ENCODE peak calls at places on chromosomes 7 and 10, in five cellular contexts. X, M, B, F and J are unnamed samples.

GRCh38 chr7:742791-743190 is 15.7 kb upstream of the PRKAR1B start:
- DNase-seq in X (peak), M (no peak), B (no peak), F (no peak), J (no peak)

GRCh38 chr10:24944512-24945255 is 7.7 kb downstream of the PRTFDC1 start:
- DNase-seq in X (peak), M (peak), B (no peak), F (peak), J (peak)

GRCh38 chr10:34922138-34922537 is 107.0 kb upstream of the PARD3 start:
- DNase-seq in X (peak), M (no peak), B (no peak), F (no peak), J (no peak)

GRCh38 chr7:78212476-78213060 is 414.0 kb downstream of the PHTF2 start:
- DNase-seq in X (no peak), M (no peak), B (no peak), F (no peak), J (no peak)

GRCh38 chr7:51229106-51229537 is 87.5 kb downstream of the COBL start:
- DNase-seq in X (no peak), M (no peak), B (no peak), F (no peak), J (no peak)

GRCh38 chr7:17965600-17965999 is 25.3 kb upstream of the SNX13 start:
- DNase-seq in X (peak), M (no peak), B (no peak), F (no peak), J (no peak)

GRCh38 chr10:120422459-120422858 is 34.6 kb upstream of the PLPP4 start:
- DNase-seq in X (peak), M (no peak), B (no peak), F (no peak), J (no peak)

GRCh38 chr7:50556247-50556976 is 8.8 kb downstream of the DDC start:
- DNase-seq in X (no peak), M (no peak), B (peak), F (no peak), J (peak)

GRCh38 chr7:42831051-42831952 is 80.6 kb downstream of the C7orf25 start:
- DNase-seq in X (no peak), M (peak), B (peak), F (peak), J (peak)

GRCh38 chr10:126558881-126559280 is 111.6 kb downstream of the C10orf90 start:
- DNase-seq in X (no peak), M (no peak), B (no peak), F (no peak), J (no peak)

GRCh38 chr7:52592698-52593097 is 442.7 kb upstream of the POM121L12 start:
- DNase-seq in X (no peak), M (no peak), B (no peak), F (no peak), J (no peak)

GRCh38 chr7:96331233-96331632 is 9.3 kb upstream of the SLC25A13 start:
- DNase-seq in X (no peak), M (no peak), B (no peak), F (no peak), J (no peak)

GRCh38 chr7:157097569-157097968 is 41.2 kb upstream of the UBE3C start:
- DNase-seq in X (no peak), M (no peak), B (no peak), F (no peak), J (peak)

GRCh38 chr7:13198036-13198435 is 510.6 kb downstream of the ARL4A start:
- DNase-seq in X (no peak), M (no peak), B (no peak), F (no peak), J (no peak)